ENCODE peak calls at places on chromosomes 1 and 21, in nine cellular contexts. Q, G, X, D, T, L, M, A and O are unnamed samples. For H3K4me1 and H3K27me3, the result is how much of the 10 kb centered on the place peaks cover.

GRCh38 chr1:99674115-99674514 is 28.2 kb downstream of the PALMD start:
- DNase-seq in Q (no peak), G (no peak), X (no peak), D (no peak), T (no peak), L (no peak), M (no peak), A (no peak), O (no peak)

GRCh38 chr1:70779571-70779970 is 268.0 kb downstream of the PTGER3 start:
- DNase-seq in Q (no peak), G (no peak), X (peak), D (no peak), T (no peak), L (no peak), M (no peak), A (peak), O (no peak)

GRCh38 chr1:48873944-48874343 is 97.3 kb upstream of the BEND5 start:
- DNase-seq in Q (no peak), G (no peak), X (no peak), D (no peak), T (no peak), L (no peak), M (no peak), A (no peak), O (peak)

GRCh38 chr1:205226868-205227583 is 720 bp upstream of the TMCC2 start:
- DNase-seq in Q (no peak), G (no peak), X (peak), D (no peak), T (no peak), L (no peak), M (no peak), A (peak), O (peak)

GRCh38 chr1:115764541-115764940 is 4.0 kb downstream of the CASQ2 start:
- DNase-seq in Q (no peak), G (peak), X (peak), D (no peak), T (no peak), L (no peak), M (no peak), A (peak), O (peak)

GRCh38 chr1:58874757-58875755 is 91.2 kb upstream of the JUN start:
- DNase-seq in Q (no peak), G (peak), X (peak), D (no peak), T (peak), L (no peak), M (peak), A (peak), O (no peak)

GRCh38 chr1:230077436-230078221 is 10.6 kb downstream of the GALNT2 start:
- DNase-seq in Q (no peak), G (no peak), X (peak), D (no peak), T (no peak), L (no peak), M (no peak), A (peak), O (no peak)

GRCh38 chr1:202940561-202940960 is 13.5 kb upstream of the KLHL12 start:
- DNase-seq in Q (no peak), G (no peak), X (no peak), D (no peak), T (no peak), L (no peak), M (no peak), A (no peak), O (no peak)

GRCh38 chr1:91755176-91755575 is 130.8 kb downstream of the TGFBR3 start:
- DNase-seq in Q (no peak), G (no peak), X (no peak), D (no peak), T (peak), L (no peak), M (peak), A (no peak), O (no peak)

GRCh38 chr21:44914176-44914874 is 6.4 kb downstream of the ITGB2 start:
- DNase-seq in Q (peak), G (no peak), X (no peak), D (peak), T (no peak), L (no peak), M (peak), A (no peak), O (no peak)

GRCh38 chr1:209356909-209357498 is 226.5 kb upstream of the CAMK1G start:
- DNase-seq in Q (no peak), G (no peak), X (no peak), D (no peak), T (no peak), L (no peak), M (no peak), A (peak), O (no peak)

GRCh38 chr1:162159515-162159914 is 90.0 kb downstream of the NOS1AP start:
- DNase-seq in Q (no peak), G (no peak), X (no peak), D (no peak), T (no peak), L (no peak), M (no peak), A (peak), O (no peak)

GRCh38 chr1:75053207-75053606 is 81.0 kb upstream of the LHX8 start:
- DNase-seq in Q (no peak), G (no peak), X (no peak), D (no peak), T (no peak), L (no peak), M (no peak), A (peak), O (no peak)

GRCh38 chr1:167173516-167174184 is 47.0 kb upstream of the POU2F1 start:
- DNase-seq in Q (no peak), G (no peak), X (peak), D (no peak), T (no peak), L (no peak), M (no peak), A (peak), O (no peak)

GRCh38 chr1:53766766-53767409 is 27.9 kb upstream of the GLIS1 start:
- DNase-seq in Q (no peak), G (no peak), X (peak), D (no peak), T (no peak), L (no peak), M (no peak), A (no peak), O (no peak)

GRCh38 chr1:31422505-31423319 is 9.7 kb downstream of the SERINC2 start:
- DNase-seq in Q (peak), G (peak), X (peak), D (peak), T (peak), L (peak), M (peak), A (peak), O (peak)

GRCh38 chr1:53352576-53352975 is 24.7 kb upstream of the LRP8 start:
- DNase-seq in Q (no peak), G (no peak), X (no peak), D (no peak), T (no peak), L (no peak), M (no peak), A (no peak), O (no peak)

GRCh38 chr1:66711420-66711819 is 40.8 kb upstream of the DYNLT5 start:
- DNase-seq in Q (no peak), G (peak), X (peak), D (no peak), T (no peak), L (no peak), M (no peak), A (peak), O (no peak)

GRCh38 chr1:117638141-117638540 is 32.3 kb downstream of the TENT5C start:
- DNase-seq in Q (no peak), G (no peak), X (no peak), D (no peak), T (no peak), L (no peak), M (no peak), A (no peak), O (no peak)

GRCh38 chr1:91053630-91054029 is 31.8 kb upstream of the ZNF644 start:
- DNase-seq in Q (no peak), G (no peak), X (no peak), D (no peak), T (no peak), L (no peak), M (no peak), A (no peak), O (no peak)

GRCh38 chr1:112990271-112990670 is 34.3 kb upstream of the SLC16A1 start:
- DNase-seq in Q (no peak), G (no peak), X (no peak), D (no peak), T (no peak), L (no peak), M (no peak), A (no peak), O (no peak)

GRCh38 chr1:41355356-41355755 is 5.9 kb upstream of the FOXO6 start:
- DNase-seq in Q (no peak), G (no peak), X (no peak), D (no peak), T (no peak), L (no peak), M (no peak), A (no peak), O (no peak)

GRCh38 chr1:21781971-21782867 is 730 bp downstream of the USP48 start:
- DNase-seq in Q (no peak), G (peak), X (peak), D (peak), T (no peak), L (peak), M (no peak), A (peak), O (peak)

GRCh38 chr21:37245151-37245550 is 22.0 kb downstream of the VPS26C start:
- DNase-seq in Q (no peak), G (no peak), X (no peak), D (no peak), T (no peak), L (no peak), M (no peak), A (no peak), O (no peak)

GRCh38 chr1:10788592-10789006 is 7.8 kb downstream of the CASZ1 start:
- DNase-seq in Q (peak), G (peak), X (peak), D (no peak), T (no peak), L (no peak), M (peak), A (peak), O (no peak)

GRCh38 chr1:43653339-43653738 is 3.4 kb downstream of the KDM4A start:
- DNase-seq in Q (no peak), G (peak), X (no peak), D (no peak), T (no peak), L (no peak), M (no peak), A (peak), O (no peak)

GRCh38 chr21:34649400-34649799 is 19.4 kb upstream of the CLIC6 start:
- DNase-seq in Q (no peak), G (no peak), X (no peak), D (no peak), T (no peak), L (no peak), M (no peak), A (no peak), O (no peak)

GRCh38 chr1:166730299-166730888 is 108.9 kb upstream of the POGK start:
- DNase-seq in Q (no peak), G (no peak), X (peak), D (no peak), T (no peak), L (no peak), M (no peak), A (peak), O (no peak)

GRCh38 chr1:183962903-183963302 is 74.6 kb downstream of the COLGALT2 start:
- DNase-seq in Q (no peak), G (no peak), X (no peak), D (no peak), T (no peak), L (no peak), M (no peak), A (no peak), O (no peak)

DNA sequence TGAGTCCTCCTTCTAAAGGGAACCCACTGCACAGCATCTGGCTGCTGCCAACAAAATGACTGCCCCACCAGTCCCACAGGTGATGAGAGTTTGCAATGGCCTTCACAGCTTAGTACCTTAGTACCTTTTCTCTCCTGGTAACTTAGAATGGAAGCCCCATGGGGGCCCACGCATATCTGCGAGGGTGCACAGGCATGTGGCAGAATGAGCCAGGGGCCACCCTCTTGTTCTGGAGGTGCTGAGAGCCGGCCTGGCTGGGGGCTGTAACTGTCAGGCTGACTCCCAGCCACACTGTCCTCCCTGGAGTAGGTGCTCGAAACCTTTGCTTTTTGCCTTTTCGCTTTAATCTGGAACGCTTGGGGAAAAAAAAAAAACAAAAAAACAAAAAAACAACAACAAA is 185.1 kb downstream of the DHRS3 start:
- DNase-seq in Q (no peak), G (no peak), X (no peak), D (no peak), T (no peak), L (no peak), M (no peak), A (no peak), O (no peak)
- H3K4me1 ChIP-seq in Q (under half), G (under half), X (under half), D (under half), T (half or more), L (under half), M (half or more), A (under half), O (under half)

DNA sequence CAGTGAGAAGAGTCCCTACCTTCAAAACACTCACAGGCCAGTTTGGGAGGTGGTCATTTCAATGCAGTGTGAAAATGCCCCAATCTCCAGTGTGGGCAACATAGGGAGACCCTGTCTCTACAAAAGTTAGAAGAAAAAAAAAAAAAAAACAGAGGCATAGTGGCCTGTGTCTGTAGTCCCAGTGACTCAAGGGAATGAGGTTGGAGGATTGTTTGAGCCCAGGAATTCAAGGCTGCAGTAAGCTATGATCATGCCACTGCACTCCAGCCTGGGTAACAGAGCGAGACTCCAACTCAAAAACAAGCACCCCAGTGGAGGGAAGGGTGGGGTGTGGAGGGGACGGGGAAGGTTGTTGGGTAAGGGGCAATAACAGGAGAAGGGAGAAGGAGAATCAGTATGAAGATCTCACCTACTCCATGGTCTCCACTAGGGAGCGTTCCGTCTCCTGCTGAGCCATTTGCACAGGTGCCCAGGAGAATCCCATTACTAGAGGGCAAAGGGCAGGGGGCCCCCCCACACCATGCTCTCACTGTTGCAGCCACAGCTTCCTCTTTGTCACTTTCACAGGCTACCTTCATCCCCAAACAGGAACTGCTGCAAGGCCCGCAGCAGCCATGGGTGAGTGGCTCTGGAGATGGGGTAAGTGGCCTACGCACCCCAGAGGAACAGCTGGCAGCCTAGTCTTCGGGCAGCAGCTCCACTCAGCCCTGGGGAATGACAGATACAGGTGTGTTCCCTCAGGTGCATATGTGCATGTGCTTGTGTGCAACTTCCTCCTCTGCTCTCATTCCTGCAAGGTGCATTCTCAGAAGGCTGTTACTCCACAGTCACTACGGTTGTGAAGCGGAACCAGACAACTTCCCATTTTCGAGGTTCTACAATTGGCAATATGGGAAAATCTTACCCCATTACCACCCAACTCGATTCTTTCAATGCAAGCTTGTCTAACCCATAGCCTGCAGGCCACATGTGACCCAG is 87.9 kb upstream of the LYST start:
- DNase-seq in Q (peak), G (no peak), X (peak), D (peak), T (no peak), L (no peak), M (peak), A (no peak), O (no peak)
- H3K4me3 ChIP-seq in Q (no peak), G (no peak), X (no peak), D (peak), T (no peak), L (no peak), M (no peak), A (no peak), O (no peak)

DNA sequence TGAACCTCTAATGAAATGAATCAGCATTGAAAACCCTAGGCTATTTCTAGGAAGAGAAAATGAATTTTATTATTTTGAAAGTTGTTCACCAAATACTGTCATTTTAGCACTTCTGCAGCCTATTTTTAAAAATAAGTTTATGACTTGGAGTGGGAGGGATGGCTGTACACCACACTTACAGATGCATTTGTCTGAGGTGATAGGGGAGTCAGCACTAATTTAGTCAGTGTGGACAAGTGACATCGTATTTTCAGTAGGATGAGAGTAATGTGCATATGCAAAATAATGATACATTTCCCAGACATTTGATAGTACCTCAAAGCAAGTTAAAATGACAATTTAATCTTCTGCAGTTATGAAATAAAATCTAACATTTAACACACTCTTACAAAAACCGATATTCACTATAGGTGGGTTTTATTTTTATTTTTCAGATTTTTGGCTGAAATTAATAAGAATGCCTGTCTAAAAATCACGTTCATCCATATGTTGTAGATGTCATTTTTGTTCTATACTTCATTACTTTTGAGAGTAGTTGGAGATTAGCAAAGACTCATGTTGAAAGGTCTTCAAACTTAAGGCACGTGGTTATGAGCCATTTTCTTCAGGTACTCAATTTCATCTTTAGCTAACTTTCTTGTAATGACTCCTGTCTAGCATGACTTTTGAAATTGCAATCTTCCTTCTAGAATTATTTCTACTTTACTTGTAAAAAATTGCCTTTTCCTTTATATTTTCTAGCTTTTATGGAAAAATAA is 186.7 kb downstream of the NCAM2 start:
- DNase-seq in Q (no peak), G (no peak), X (no peak), D (no peak), T (no peak), L (no peak), M (no peak), A (no peak), O (no peak)
- H3K27me3 ChIP-seq in Q (under half), G (under half), X (under half), D (under half), T (under half), L (under half), M (under half), A (under half), O (under half)

GRCh38 chr1:221711642-221712041 is 30.2 kb downstream of the DUSP10 start:
- DNase-seq in Q (no peak), G (no peak), X (no peak), D (no peak), T (no peak), L (no peak), M (no peak), A (no peak), O (no peak)
- H3K4me1 ChIP-seq in Q (under half), G (half or more), X (under half), D (half or more), T (under half), L (half or more), M (under half), A (under half), O (under half)

GRCh38 chr1:158055854-158056253 is 62.4 kb downstream of the KIRREL1 start:
- DNase-seq in Q (no peak), G (no peak), X (no peak), D (no peak), T (no peak), L (no peak), M (no peak), A (peak), O (no peak)
- H3K4me3 ChIP-seq in Q (no peak), G (no peak), X (no peak), D (no peak), T (no peak), L (no peak), M (no peak), A (no peak), O (no peak)

GRCh38 chr1:23216771-23217420 is 406 bp downstream of the HTR1D start:
- DNase-seq in Q (no peak), G (peak), X (no peak), D (peak), T (no peak), L (no peak), M (no peak), A (no peak), O (no peak)
- H3K27me3 ChIP-seq in Q (under half), G (under half), X (under half), D (under half), T (half or more), L (under half), M (half or more), A (under half), O (under half)

DNA sequence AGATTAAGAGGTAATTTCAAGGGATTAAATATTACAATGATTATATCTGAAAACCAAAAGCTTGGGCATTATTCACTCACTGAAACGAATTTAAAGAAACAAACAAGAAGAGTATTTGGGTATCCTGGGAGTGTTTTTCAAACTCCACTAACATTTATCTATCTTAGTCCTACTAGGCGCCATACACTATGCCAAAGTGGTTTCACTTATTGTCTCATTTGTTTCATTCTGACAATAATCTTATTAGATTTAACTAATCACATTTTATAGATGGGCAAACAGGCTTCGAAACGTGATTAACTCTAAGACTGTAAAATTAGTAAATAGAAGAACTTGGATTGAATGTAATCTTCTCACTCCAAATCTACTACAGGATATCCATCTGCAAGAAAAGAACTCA is 25.4 kb downstream of the ASH1L start:
- DNase-seq in Q (no peak), G (no peak), X (no peak), D (no peak), T (no peak), L (no peak), M (no peak), A (no peak), O (no peak)
- H3K4me1 ChIP-seq in Q (half or more), G (under half), X (under half), D (half or more), T (half or more), L (half or more), M (half or more), A (under half), O (under half)